ENCODE peak calls at places on chromosomes 3 and 15, in four cellular contexts. A is mammary epithelial cell, N is mesendoderm, B is left lung. H is an unnamed sample. For H3K4me1, the result is how much of the 10 kb centered on the place peaks cover.

GRCh38 chr15:65979316-65979715 is 110.0 kb downstream of the RAB11A start:
- DNase-seq in A (peak), N (peak), B (no peak), H (no peak)

GRCh38 chr15:69132935-69133861 is 27.2 kb upstream of the GLCE start:
- DNase-seq in A (peak), N (no peak), B (no peak), H (no peak)

GRCh38 chr3:41075958-41076357 is 123.3 kb upstream of the CTNNB1 start:
- DNase-seq in A (peak), N (peak), B (no peak), H (no peak)

GRCh38 chr3:196186661-196187573 is 24.3 kb downstream of the ZDHHC19 start:
- DNase-seq in A (no peak), N (peak), B (no peak), H (peak)

GRCh38 chr15:78040653-78041244 is 36.8 kb downstream of the TBC1D2B start:
- DNase-seq in A (no peak), N (no peak), B (no peak), H (no peak)

GRCh38 chr3:194312743-194313281 is 38.3 kb downstream of the CPN2 start:
- DNase-seq in A (no peak), N (no peak), B (peak), H (no peak)

GRCh38 chr3:18740631-18741583 is 315.8 kb upstream of the SATB1 start:
- DNase-seq in A (no peak), N (no peak), B (no peak), H (no peak)

GRCh38 chr15:56222302-56222701 is 21.4 kb downstream of the RFX7 start:
- DNase-seq in A (no peak), N (no peak), B (no peak), H (no peak)

GRCh38 chr15:67082007-67082536 is 16.7 kb downstream of the SMAD3 start:
- DNase-seq in A (no peak), N (peak), B (no peak), H (peak)

GRCh38 chr3:33994568-33994967 is 196.1 kb downstream of the PDCD6IP start:
- DNase-seq in A (no peak), N (no peak), B (no peak), H (no peak)

GRCh38 chr15:74040115-74040850 is 42.1 kb downstream of the GOLGA6A start:
- DNase-seq in A (peak), N (peak), B (no peak), H (no peak)

GRCh38 chr3:89368846-89369245 is 261.4 kb downstream of the EPHA3 start:
- DNase-seq in A (peak), N (no peak), B (no peak), H (no peak)

GRCh38 chr15:91885714-91886265 is 32.3 kb downstream of the SLCO3A1 start:
- DNase-seq in A (no peak), N (peak), B (no peak), H (no peak)

GRCh38 chr3:141851411-141851810 is 25.0 kb upstream of the ATP1B3 start:
- DNase-seq in A (no peak), N (no peak), B (no peak), H (no peak)

GRCh38 chr3:52277972-52278509 is 408 bp downstream of the WDR82 start:
- DNase-seq in A (no peak), N (peak), B (peak), H (no peak)

DNA sequence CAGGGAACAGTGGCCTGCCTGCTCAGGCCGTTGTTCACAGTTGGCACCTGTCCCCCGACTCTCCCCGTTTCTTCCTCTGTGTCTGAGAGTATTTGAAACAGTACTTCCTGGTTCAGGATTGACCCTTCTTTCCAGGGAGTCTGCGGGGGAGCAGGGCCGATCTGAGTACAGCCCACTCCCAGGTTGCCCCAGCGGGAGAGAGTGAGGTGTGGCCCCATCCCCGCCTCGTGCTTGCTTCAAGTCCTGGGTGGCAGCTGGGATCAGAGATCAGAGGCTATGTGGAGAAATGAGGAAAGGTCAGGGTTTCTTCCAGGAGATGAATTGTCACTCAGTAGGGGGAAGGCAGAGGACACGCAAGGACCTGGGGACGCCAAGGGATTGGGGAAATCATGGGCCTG is 6.5 kb upstream of the DLL4 start:
- DNase-seq in A (no peak), N (no peak), B (no peak), H (no peak)
- H3K4me1 ChIP-seq in A (under half), N (under half), B (under half), H (under half)

GRCh38 chr3:67642734-67643133 is 11.7 kb downstream of the SUCLG2 start:
- DNase-seq in A (no peak), N (no peak), B (no peak), H (peak)

GRCh38 chr3:67642190-67642589 is 12.2 kb downstream of the SUCLG2 start:
- DNase-seq in A (no peak), N (no peak), B (no peak), H (no peak)

GRCh38 chr3:67646586-67647234 is 7.7 kb downstream of the SUCLG2 start:
- DNase-seq in A (no peak), N (no peak), B (no peak), H (no peak)

GRCh38 chr3:67647390-67647878 is 7.0 kb downstream of the SUCLG2 start:
- DNase-seq in A (peak), N (no peak), B (no peak), H (no peak)

DNA sequence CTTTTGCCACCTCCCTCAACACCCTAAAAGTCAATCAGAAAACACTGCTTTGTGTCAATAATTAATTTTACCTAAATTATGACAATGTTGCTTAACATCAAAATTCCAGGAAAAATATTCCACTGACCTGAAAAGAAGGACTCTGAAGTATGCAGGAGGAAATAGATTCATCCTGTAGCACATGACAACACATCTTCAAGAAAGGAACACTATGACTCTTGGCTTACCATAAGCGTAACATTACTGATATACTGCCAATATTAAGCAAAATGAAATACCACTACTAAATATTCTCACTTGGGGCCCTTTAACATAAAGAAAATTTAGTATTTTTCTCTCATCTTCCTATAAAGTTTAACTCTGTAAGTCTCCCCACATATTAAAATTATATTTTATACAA is 9.6 kb downstream of the SUCLG2 start:
- DNase-seq in A (no peak), N (no peak), B (no peak), H (no peak)
- H3K4me1 ChIP-seq in A (under half), N (under half), B (under half), H (under half)

GRCh38 chr3:172084871-172085556 is 45.6 kb downstream of the FNDC3B start:
- DNase-seq in A (no peak), N (peak), B (no peak), H (no peak)
- H3K4me1 ChIP-seq in A (under half), N (under half), B (half or more), H (under half)

DNA sequence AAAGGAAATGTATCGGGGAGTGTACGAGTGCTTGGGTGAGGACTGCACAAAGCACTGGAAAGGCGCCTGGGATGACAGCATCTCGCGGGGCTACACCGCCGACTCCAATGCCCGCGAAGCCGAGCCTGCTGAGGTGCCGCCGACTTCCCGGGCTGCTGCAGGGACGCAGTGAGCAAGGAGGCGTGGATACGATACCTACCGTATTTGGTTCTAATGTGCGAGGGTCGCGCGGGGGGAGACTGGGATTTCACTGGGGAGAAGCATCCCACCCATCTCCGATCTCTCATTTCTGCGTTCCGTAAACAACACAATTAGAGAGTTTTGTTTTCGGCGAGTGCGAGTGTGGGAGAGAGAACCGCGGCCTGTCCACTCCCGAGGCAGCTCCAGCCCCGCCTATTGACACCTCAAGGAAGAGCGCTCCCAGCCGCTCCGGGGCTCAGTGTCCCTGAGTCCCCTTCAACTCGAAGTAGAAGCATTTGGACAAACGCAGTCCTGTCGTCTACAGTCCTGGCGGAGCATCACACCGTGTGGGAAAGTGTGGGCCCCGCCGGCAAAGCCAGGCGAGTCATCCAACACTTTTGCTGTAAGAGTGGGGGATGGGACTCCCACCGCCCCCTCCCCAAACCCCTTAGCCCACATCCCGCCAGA is 1.8 kb downstream of the MECOM start:
- DNase-seq in A (peak), N (peak), B (peak), H (peak)
- H3K4me1 ChIP-seq in A (under half), N (under half), B (half or more), H (under half)

GRCh38 chr3:86958534-86958933 is 32.4 kb downstream of the VGLL3 start:
- DNase-seq in A (peak), N (peak), B (no peak), H (no peak)
- H3K4me1 ChIP-seq in A (under half), N (under half), B (under half), H (under half)

GRCh38 chr15:93233710-93234109 is 144.7 kb upstream of the RGMA start:
- DNase-seq in A (no peak), N (no peak), B (no peak), H (no peak)

GRCh38 chr15:93231994-93232393 is 143.0 kb upstream of the RGMA start:
- DNase-seq in A (no peak), N (no peak), B (no peak), H (no peak)

GRCh38 chr15:93232840-93233239 is 143.8 kb upstream of the RGMA start:
- DNase-seq in A (no peak), N (no peak), B (no peak), H (no peak)

GRCh38 chr15:93228546-93228945 is 139.5 kb upstream of the RGMA start:
- DNase-seq in A (no peak), N (no peak), B (no peak), H (no peak)

DNA sequence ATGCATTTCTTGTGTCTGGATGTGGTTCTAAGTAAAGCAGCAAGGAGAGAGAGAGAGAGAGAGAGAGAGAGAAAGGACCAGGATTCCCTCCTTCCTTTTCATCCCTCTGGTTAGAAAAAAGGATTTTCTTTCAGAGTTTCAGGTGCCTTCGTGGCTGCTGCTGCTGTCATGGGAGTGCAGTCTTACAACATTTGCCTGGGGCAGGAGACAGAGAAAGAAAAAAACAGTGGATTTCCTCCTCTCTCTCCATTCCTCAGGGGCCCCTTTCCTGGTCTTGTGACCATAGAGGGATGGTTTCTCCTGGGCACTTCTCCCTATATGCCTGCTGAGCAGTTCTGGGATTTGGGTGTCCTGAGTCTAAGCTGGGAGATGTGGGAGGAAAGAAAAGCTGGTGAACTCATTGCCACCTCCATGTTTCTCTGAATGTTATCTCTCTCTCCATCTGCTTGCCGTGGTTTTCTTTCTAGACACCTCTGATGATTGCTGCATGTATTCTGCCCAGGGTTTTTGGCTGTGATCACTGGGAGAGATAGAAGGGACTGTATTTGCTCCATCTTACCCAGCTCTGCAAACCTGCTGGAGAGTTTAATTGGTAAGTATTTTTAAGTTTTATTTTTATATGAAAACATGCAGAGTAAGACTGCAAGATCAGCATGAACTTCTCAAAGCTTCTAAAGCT is 142.4 kb upstream of the RGMA start:
- DNase-seq in A (no peak), N (peak), B (no peak), H (no peak)
- H3K4me1 ChIP-seq in A (under half), N (under half), B (under half), H (under half)